ENCODE peak calls at places on chromosomes 4 and X, in six cellular contexts. K is mucosa of descending colon, I is WERI-Rb-1, N is GM23248, L is vagina, D is breast epithelium. J is an unnamed sample.
A peak's percentile ranks its signal among the peaks of the same experiment; 100 is the strongest.

GRCh38 chr4:138494931-138495330 is 252.8 kb upstream of the SLC7A11 start:
- DNase-seq in I (peak; percentile 73), D (no peak), K (no peak), L (no peak), N (peak; percentile 65), J (peak; percentile 1)

GRCh38 chrX:71867680-71868079 is 43.0 kb upstream of the NHSL2 start:
- DNase-seq in I (no peak), N (no peak), L (no peak), D (no peak), K (no peak), J (no peak)

GRCh38 chrX:21725498-21725897 is 32.4 kb downstream of the SMPX start:
- DNase-seq in D (no peak), I (peak; percentile 11), K (no peak), L (no peak), N (peak; percentile 61), J (no peak)

GRCh38 chr4:130808492-130808891 is 1712.5 kb downstream of the C4orf33 start:
- DNase-seq in D (no peak), K (no peak), L (no peak), N (no peak), I (no peak), J (no peak)

GRCh38 chr4:110119880-110120279 is 78.5 kb downstream of the ELOVL6 start:
- DNase-seq in D (no peak), K (no peak), N (peak; percentile 68), L (no peak), I (no peak), J (no peak)

GRCh38 chr4:149441338-149441737 is 374.3 kb downstream of the IQCM start:
- DNase-seq in N (peak; percentile 77), I (no peak), D (no peak), L (no peak), K (no peak), J (no peak)

GRCh38 chrX:111168314-111168713 is 72.3 kb downstream of the PAK3 start:
- DNase-seq in D (no peak), L (no peak), N (peak; percentile 13), I (peak; percentile 63), K (no peak), J (no peak)

GRCh38 chr4:114472269-114473032 is 126.2 kb upstream of the UGT8 start:
- DNase-seq in D (no peak), N (no peak), K (no peak), I (no peak), L (no peak), J (no peak)

GRCh38 chrX:73977542-73978169 is 326.3 kb upstream of the ZCCHC13 start:
- DNase-seq in K (no peak), D (no peak), I (no peak), L (no peak), N (no peak), J (no peak)

GRCh38 chr4:925771-926500 is 6.2 kb downstream of the GAK start:
- DNase-seq in I (no peak), D (no peak), N (no peak), K (no peak), L (no peak), J (no peak)

GRCh38 chr4:105140684-105141490 is 5.8 kb upstream of the TET2 start:
- DNase-seq in D (no peak), L (no peak), N (peak; percentile 50), K (no peak), I (peak; percentile 43), J (no peak)

GRCh38 chrX:41672643-41673042 is 16.1 kb upstream of the GPR34 start:
- DNase-seq in I (no peak), L (no peak), N (no peak), K (no peak), D (no peak), J (no peak)

GRCh38 chrX:77446029-77446585 is 1.1 kb upstream of the FGF16 start:
- DNase-seq in I (no peak), K (peak; percentile 41), N (no peak), D (no peak), L (no peak), J (no peak)

GRCh38 chrX:86148024-86148511 is at the start of gene DACH2:
- DNase-seq in D (peak; percentile 44), L (no peak), N (peak; percentile 49), K (peak; percentile 75), I (peak; percentile 38), J (peak; percentile 31)

GRCh38 chr4:43242611-43243010 is 350.1 kb downstream of the GRXCR1 start:
- DNase-seq in N (peak; percentile 66), K (no peak), L (no peak), D (no peak), I (no peak), J (no peak)

GRCh38 chrX:48468693-48469691 is 1.1 kb downstream of the SLC38A5 start:
- DNase-seq in N (no peak), K (no peak), D (no peak), I (peak; percentile 75), L (no peak), J (no peak)

GRCh38 chr4:77190053-77190452 is 33.0 kb downstream of the CCNG2 start:
- DNase-seq in D (peak; percentile 20), I (no peak), K (no peak), N (no peak), L (no peak), J (peak; percentile 17)

GRCh38 chr4:89196745-89197144 is 85.4 kb downstream of the TIGD2 start:
- DNase-seq in K (no peak), D (no peak), I (no peak), L (no peak), N (no peak), J (no peak)

GRCh38 chr4:128228021-128228571 is 59.5 kb downstream of the PGRMC2 start:
- DNase-seq in N (no peak), I (peak; percentile 72), D (peak; percentile 73), K (no peak), L (no peak), J (no peak)

GRCh38 chr4:128856246-128856645 is 46.7 kb downstream of the JADE1 start:
- DNase-seq in I (no peak), K (no peak), N (no peak), D (no peak), L (no peak), J (no peak)

GRCh38 chr4:184398741-184399504 is 75.4 kb downstream of the IRF2 start:
- DNase-seq in L (no peak), N (no peak), I (no peak), D (no peak), K (no peak), J (no peak)
- H3K36me3 ChIP-seq in L (no peaks in the 10 kb centered on the region), N (peaks cover 15% of the 10 kb centered on the region), I (peaks cover 6% of the 10 kb centered on the region), D (no peaks in the 10 kb centered on the region), K (peaks cover 5% of the 10 kb centered on the region), J (peaks cover 2% of the 10 kb centered on the region)

DNA sequence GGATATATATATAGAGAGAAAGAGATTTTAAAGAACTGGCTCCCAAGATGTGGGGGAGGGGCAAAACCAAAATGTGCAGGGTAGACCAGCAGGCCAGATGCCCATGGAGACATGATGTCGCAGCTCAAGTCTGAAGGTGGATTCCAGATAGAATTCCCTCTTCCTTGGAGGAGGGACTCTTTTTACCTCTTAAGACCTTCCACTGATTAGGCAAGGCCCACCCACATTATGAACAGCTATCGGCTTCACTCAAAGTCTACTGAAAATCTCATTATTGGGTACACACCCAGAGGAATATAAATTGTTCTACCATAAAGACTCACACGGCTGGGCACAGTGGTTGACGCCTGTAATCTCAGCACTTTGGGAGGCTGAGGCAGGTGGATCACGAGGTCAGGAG is 59.3 kb downstream of the DHRSX start:
- DNase-seq in D (no peak), L (no peak), K (no peak), N (no peak), I (no peak), J (no peak)
- H3K4me3 ChIP-seq in D (no peak overlapping the region), L (no peak overlapping the region), K (no peak overlapping the region), N (no peak overlapping the region), I (no peak overlapping the region), J (no peak overlapping the region)

GRCh38 chr4:179941911-179942310 is 2301.3 kb upstream of the TENM3 start:
- DNase-seq in K (no peak), D (no peak), L (no peak), N (no peak), I (no peak), J (no peak)
- H3K9me3 ChIP-seq in K (no peaks in the 10 kb centered on the region), D (no peaks in the 10 kb centered on the region), L (no peaks in the 10 kb centered on the region), N (peaks cover 5% of the 10 kb centered on the region), I (peaks cover 4% of the 10 kb centered on the region), J (no peaks in the 10 kb centered on the region)

GRCh38 chr4:163127621-163128020 is 39.1 kb downstream of the NAF1 start:
- DNase-seq in I (no peak), K (no peak), N (no peak), L (no peak), D (no peak), J (no peak)

GRCh38 chr4:163137581-163137980 is 29.1 kb downstream of the NAF1 start:
- DNase-seq in D (no peak), I (no peak), N (no peak), K (no peak), L (no peak), J (no peak)

GRCh38 chr4:163132469-163133222 is 34.0 kb downstream of the NAF1 start:
- DNase-seq in N (no peak), K (no peak), I (no peak), L (no peak), D (no peak), J (no peak)
- H3K36me3 ChIP-seq in N (peaks cover 2% of the 10 kb centered on the region), K (no peaks in the 10 kb centered on the region), I (peaks cover 54% of the 10 kb centered on the region), L (no peaks in the 10 kb centered on the region), D (no peaks in the 10 kb centered on the region), J (peaks cover 79% of the 10 kb centered on the region)

GRCh38 chr4:40506066-40506465 is 123.6 kb downstream of the RBM47 start:
- DNase-seq in D (no peak), K (no peak), I (no peak), L (no peak), N (no peak), J (no peak)
- H3K4me3 ChIP-seq in D (no peak overlapping the region), K (no peak overlapping the region), I (no peak overlapping the region), L (no peak overlapping the region), N (no peak overlapping the region), J (no peak overlapping the region)

GRCh38 chrX:75327607-75328006 is 53.7 kb downstream of the UPRT start:
- DNase-seq in I (no peak), D (no peak), N (no peak), K (no peak), L (no peak), J (no peak)
- H3K9me3 ChIP-seq in I (peaks cover 2% of the 10 kb centered on the region), D (no peaks in the 10 kb centered on the region), N (no peaks in the 10 kb centered on the region), K (peaks cover 19% of the 10 kb centered on the region), L (no peaks in the 10 kb centered on the region), J (no peaks in the 10 kb centered on the region)